ENCODE peak calls at places on chromosomes 11 and 22, in seven cellular contexts. K is tibial artery; O is amygdala; T is stimulated activated CD4-positive, alpha-beta T cell treated with anti-CD3 and anti-CD28 coated beads, TNF-alpha, amount 100 ng/mL, for 24 hours; G is activated T-helper 1 cell treated with anti-CD3 and anti-CD28 coated beads, Interleukin-2, amount 50 U/mL, for 16 hours; M is heart left ventricle; A is AG09309. D is an unnamed sample.
A peak's percentile ranks its signal among the peaks of the same experiment; 100 is the strongest.

GRCh38 chr11:44738791-44739190 is 12.0 kb downstream of the TSPAN18 start:
- DNase-seq in K (no peak), O (no peak), T (no peak), G (no peak), M (no peak), A (no peak), D (no peak)

GRCh38 chr11:67705264-67705663 is 30.8 kb upstream of the ALDH3B2 start:
- DNase-seq in K (no peak), O (no peak), T (no peak), G (no peak), M (no peak), A (no peak), D (no peak)

GRCh38 chr11:105598371-105598770 is 11.5 kb upstream of the GRIA4 start:
- DNase-seq in K (no peak), O (no peak), T (no peak), G (no peak), M (no peak), A (no peak), D (no peak)

GRCh38 chr11:65895482-65895981 is 4.7 kb downstream of the FOSL1 start:
- DNase-seq in K (no peak), O (no peak), T (no peak), G (no peak), M (no peak), A (no peak), D (no peak)

GRCh38 chr11:108559904-108560303 is 33.7 kb downstream of the EXPH5 start:
- DNase-seq in K (no peak), O (no peak), T (no peak), G (no peak), M (no peak), A (peak; percentile 65), D (no peak)

GRCh38 chr11:86798988-86799387 is 1.4 kb upstream of the PRSS23 start:
- DNase-seq in K (no peak), O (no peak), T (no peak), G (no peak), M (no peak), A (peak; percentile 66), D (no peak)

GRCh38 chr11:17735823-17736772 is 1.5 kb downstream of the KCNC1 start:
- DNase-seq in K (peak; percentile 37), O (no peak), T (no peak), G (no peak), M (no peak), A (no peak), D (peak; percentile 48)

GRCh38 chr11:67468835-67469811 is at the start of gene TMEM134:
- DNase-seq in K (peak; percentile 95), O (peak; percentile 92), T (peak; percentile 89), G (peak; percentile 87), M (peak; percentile 94), A (peak; percentile 61), D (peak; percentile 93)

GRCh38 chr22:46538816-46539163 is 1.4 kb upstream of the CELSR1 start:
- DNase-seq in K (no peak), O (no peak), T (no peak), G (no peak), M (no peak), A (no peak), D (no peak)

GRCh38 chr22:44259366-44260215 is 53.2 kb downstream of the SHISAL1 start:
- DNase-seq in K (peak; percentile 17), O (no peak), T (no peak), G (no peak), M (peak; percentile 7), A (no peak), D (no peak)

GRCh38 chr11:124779568-124779967 is 17.5 kb upstream of the ESAM start:
- DNase-seq in K (no peak), O (no peak), T (no peak), G (no peak), M (no peak), A (no peak), D (no peak)

GRCh38 chr11:87437844-87438223 is 400.1 kb downstream of the TMEM135 start:
- DNase-seq in K (no peak), O (no peak), T (no peak), G (no peak), M (no peak), A (peak; percentile 59), D (no peak)

GRCh38 chr11:64059339-64060176 is 23.8 kb downstream of the FLRT1 start:
- DNase-seq in K (no peak), O (no peak), T (no peak), G (no peak), M (no peak), A (no peak), D (no peak)

GRCh38 chr22:20563464-20563906 is 56.1 kb downstream of the MED15 start:
- DNase-seq in K (no peak), O (no peak), T (no peak), G (no peak), M (no peak), A (no peak), D (no peak)

GRCh38 chr22:35454416-35455054 is 54.6 kb downstream of the MCM5 start:
- DNase-seq in K (no peak), O (no peak), T (no peak), G (no peak), M (peak; percentile 29), A (no peak), D (no peak)

GRCh38 chr11:117970400-117971024 is 15.7 kb upstream of the IL10RA start:
- DNase-seq in K (no peak), O (no peak), T (no peak), G (no peak), M (no peak), A (no peak), D (no peak)

GRCh38 chr11:126153999-126154398 is 57.5 kb downstream of the RPUSD4 start:
- DNase-seq in K (no peak), O (no peak), T (no peak), G (no peak), M (no peak), A (no peak), D (no peak)

GRCh38 chr11:102869354-102869753 is 5.4 kb downstream of the MMP12 start:
- DNase-seq in K (no peak), O (no peak), T (no peak), G (no peak), M (no peak), A (no peak), D (no peak)

GRCh38 chr11:118522571-118523072 is 4.7 kb upstream of the TTC36 start:
- DNase-seq in K (no peak), O (no peak), T (no peak), G (no peak), M (no peak), A (no peak), D (no peak)

GRCh38 chr22:36753916-36754315 is 22.0 kb downstream of the IFT27 start:
- DNase-seq in K (peak; percentile 42), O (no peak), T (no peak), G (no peak), M (no peak), A (no peak), D (no peak)

GRCh38 chr11:68266121-68266891 is 5.5 kb downstream of the C11orf24 start:
- DNase-seq in K (no peak), O (no peak), T (no peak), G (no peak), M (no peak), A (no peak), D (no peak)

GRCh38 chr11:110488446-110488845 is 58.7 kb downstream of the FDX1 start:
- DNase-seq in K (no peak), O (no peak), T (no peak), G (no peak), M (no peak), A (no peak), D (no peak)

GRCh38 chr22:22449819-22450218 is 58.7 kb downstream of the ZNF280B start:
- DNase-seq in K (no peak), O (no peak), T (no peak), G (no peak), M (no peak), A (no peak), D (no peak)

GRCh38 chr22:19867617-19868016 is 12.9 kb upstream of the GNB1L start:
- DNase-seq in K (peak; percentile 55), O (no peak), T (no peak), G (no peak), M (no peak), A (no peak), D (no peak)

GRCh38 chr11:8745431-8745986 is 62.9 kb downstream of the RPL27A start:
- DNase-seq in K (no peak), O (no peak), T (no peak), G (no peak), M (no peak), A (no peak), D (no peak)

GRCh38 chr22:37245740-37246139 is 1.7 kb upstream of the RAC2 start:
- DNase-seq in K (no peak), O (no peak), T (no peak), G (no peak), M (no peak), A (no peak), D (no peak)

GRCh38 chr22:46391486-46392136 is 56.1 kb downstream of the TRMU start:
- DNase-seq in K (no peak), O (no peak), T (no peak), G (no peak), M (no peak), A (no peak), D (peak; percentile 48)

GRCh38 chr11:28910926-28911325 is 802.7 kb downstream of the METTL15 start:
- DNase-seq in K (no peak), O (no peak), T (no peak), G (no peak), M (no peak), A (peak; percentile 14), D (no peak)

GRCh38 chr11:69213315-69213714 is 57.6 kb downstream of the SMIM38 start:
- DNase-seq in K (peak; percentile 25), O (no peak), T (no peak), G (no peak), M (no peak), A (no peak), D (no peak)

GRCh38 chr11:83220279-83220678 is 26.8 kb downstream of the ANKRD42 start:
- DNase-seq in K (no peak), O (no peak), T (no peak), G (no peak), M (no peak), A (no peak), D (no peak)

GRCh38 chr22:29080061-29080975 is 7.5 kb downstream of the KREMEN1 start:
- DNase-seq in K (no peak), O (no peak), T (no peak), G (no peak), M (no peak), A (no peak), D (no peak)